ENCODE peak calls at places on chromosome 22, in ten cellular contexts. One of them, this sample, is unnamed.

GRCh38 chr22:39453765-39454378 is 2.9 kb upstream of the MGAT3 start:
- DNase-seq in OCI-LY7: no peak
- DNase-seq in PC-3: no peak
- DNase-seq in brain microvascular endothelial cell: no peak
- DNase-seq in adrenal gland: no peak
- DNase-seq in Caco-2: no peak
- DNase-seq in fibroblast of mammary gland: no peak
- DNase-seq in NB4: peak; percentile 43
- DNase-seq in stomach: no peak
- DNase-seq in AG09309: no peak
- DNase-seq in this sample: no peak

GRCh38 chr22:29988719-29989118 is 91.5 kb upstream of the HORMAD2 start:
- DNase-seq in brain microvascular endothelial cell: no peak
- DNase-seq in AG09309: no peak
- DNase-seq in OCI-LY7: no peak
- DNase-seq in adrenal gland: no peak
- DNase-seq in stomach: no peak
- DNase-seq in PC-3: no peak
- DNase-seq in Caco-2: no peak
- DNase-seq in fibroblast of mammary gland: peak; percentile 23
- DNase-seq in NB4: no peak
- DNase-seq in this sample: no peak

GRCh38 chr22:17797721-17798559 is 23.7 kb upstream of the BID start:
- DNase-seq in OCI-LY7: peak; percentile 86
- DNase-seq in Caco-2: no peak
- DNase-seq in PC-3: no peak
- DNase-seq in brain microvascular endothelial cell: no peak
- DNase-seq in stomach: no peak
- DNase-seq in fibroblast of mammary gland: no peak
- DNase-seq in AG09309: no peak
- DNase-seq in adrenal gland: no peak
- DNase-seq in NB4: peak; percentile 21
- DNase-seq in this sample: no peak

GRCh38 chr22:43707650-43708049 is 104.5 kb downstream of the EFCAB6 start:
- DNase-seq in stomach: no peak
- DNase-seq in OCI-LY7: no peak
- DNase-seq in adrenal gland: no peak
- DNase-seq in AG09309: no peak
- DNase-seq in brain microvascular endothelial cell: no peak
- DNase-seq in Caco-2: no peak
- DNase-seq in PC-3: peak; percentile 62
- DNase-seq in fibroblast of mammary gland: peak; percentile 37
- DNase-seq in NB4: no peak
- DNase-seq in this sample: no peak

GRCh38 chr22:20009018-20009482 is 7.6 kb downstream of the ARVCF start:
- DNase-seq in NB4: no peak
- DNase-seq in adrenal gland: no peak
- DNase-seq in brain microvascular endothelial cell: no peak
- DNase-seq in AG09309: no peak
- DNase-seq in stomach: no peak
- DNase-seq in OCI-LY7: no peak
- DNase-seq in PC-3: no peak
- DNase-seq in fibroblast of mammary gland: no peak
- DNase-seq in Caco-2: no peak
- DNase-seq in this sample: peak; percentile 5

GRCh38 chr22:25045176-25045575 is 92.7 kb downstream of the KIAA1671 start:
- DNase-seq in adrenal gland: no peak
- DNase-seq in OCI-LY7: no peak
- DNase-seq in brain microvascular endothelial cell: no peak
- DNase-seq in NB4: no peak
- DNase-seq in fibroblast of mammary gland: no peak
- DNase-seq in Caco-2: no peak
- DNase-seq in PC-3: no peak
- DNase-seq in AG09309: no peak
- DNase-seq in stomach: no peak
- DNase-seq in this sample: no peak

GRCh38 chr22:46453829-46454220 is 83.6 kb downstream of the CELSR1 start:
- DNase-seq in PC-3: no peak
- DNase-seq in NB4: no peak
- DNase-seq in stomach: no peak
- DNase-seq in AG09309: no peak
- DNase-seq in brain microvascular endothelial cell: no peak
- DNase-seq in adrenal gland: no peak
- DNase-seq in fibroblast of mammary gland: no peak
- DNase-seq in Caco-2: no peak
- DNase-seq in OCI-LY7: no peak
- DNase-seq in this sample: no peak

GRCh38 chr22:49790912-49791311 is 36.8 kb downstream of the BRD1 start:
- DNase-seq in brain microvascular endothelial cell: no peak
- DNase-seq in NB4: no peak
- DNase-seq in OCI-LY7: no peak
- DNase-seq in PC-3: no peak
- DNase-seq in fibroblast of mammary gland: peak; percentile 40
- DNase-seq in stomach: no peak
- DNase-seq in adrenal gland: no peak
- DNase-seq in AG09309: no peak
- DNase-seq in Caco-2: no peak
- DNase-seq in this sample: peak; percentile 44

GRCh38 chr22:43521716-43522115 is 109.9 kb downstream of the MPPED1 start:
- DNase-seq in stomach: no peak
- DNase-seq in AG09309: no peak
- DNase-seq in adrenal gland: no peak
- DNase-seq in fibroblast of mammary gland: no peak
- DNase-seq in NB4: no peak
- DNase-seq in Caco-2: no peak
- DNase-seq in OCI-LY7: no peak
- DNase-seq in brain microvascular endothelial cell: no peak
- DNase-seq in PC-3: peak; percentile 85
- DNase-seq in this sample: no peak

GRCh38 chr22:20621162-20621561 is 113.8 kb downstream of the MED15 start:
- DNase-seq in stomach: no peak
- DNase-seq in Caco-2: no peak
- DNase-seq in brain microvascular endothelial cell: no peak
- DNase-seq in fibroblast of mammary gland: no peak
- DNase-seq in AG09309: no peak
- DNase-seq in adrenal gland: no peak
- DNase-seq in NB4: no peak
- DNase-seq in PC-3: no peak
- DNase-seq in OCI-LY7: no peak
- DNase-seq in this sample: no peak

GRCh38 chr22:21936151-21936778 is 16.4 kb downstream of the PPM1F start:
- DNase-seq in adrenal gland: peak; percentile 73
- DNase-seq in NB4: peak; percentile 89
- DNase-seq in AG09309: no peak
- DNase-seq in fibroblast of mammary gland: peak; percentile 7
- DNase-seq in OCI-LY7: no peak
- DNase-seq in brain microvascular endothelial cell: no peak
- DNase-seq in stomach: no peak
- DNase-seq in PC-3: no peak
- DNase-seq in Caco-2: no peak
- DNase-seq in this sample: peak; percentile 20
- H3K4me3 ChIP-seq in adrenal gland: no peak overlapping the region
- H3K4me3 ChIP-seq in NB4: no peak overlapping the region
- H3K4me3 ChIP-seq in AG09309: no peak overlapping the region
- H3K4me3 ChIP-seq in fibroblast of mammary gland: no peak overlapping the region
- H3K4me3 ChIP-seq in OCI-LY7: no peak overlapping the region
- H3K4me3 ChIP-seq in brain microvascular endothelial cell: no peak overlapping the region
- H3K4me3 ChIP-seq in stomach: no peak overlapping the region
- H3K4me3 ChIP-seq in PC-3: no peak overlapping the region
- H3K4me3 ChIP-seq in Caco-2: no peak overlapping the region
- H3K4me3 ChIP-seq in this sample: no peak overlapping the region

GRCh38 chr22:22137891-22138290 is 106.7 kb upstream of the VPREB1 start:
- DNase-seq in OCI-LY7: no peak
- DNase-seq in adrenal gland: no peak
- DNase-seq in fibroblast of mammary gland: no peak
- DNase-seq in AG09309: no peak
- DNase-seq in brain microvascular endothelial cell: no peak
- DNase-seq in PC-3: no peak
- DNase-seq in stomach: no peak
- DNase-seq in Caco-2: no peak
- DNase-seq in NB4: no peak
- DNase-seq in this sample: no peak

GRCh38 chr22:22141771-22142591 is 102.6 kb upstream of the VPREB1 start:
- DNase-seq in stomach: no peak
- DNase-seq in fibroblast of mammary gland: no peak
- DNase-seq in NB4: no peak
- DNase-seq in AG09309: no peak
- DNase-seq in PC-3: no peak
- DNase-seq in OCI-LY7: no peak
- DNase-seq in brain microvascular endothelial cell: no peak
- DNase-seq in Caco-2: no peak
- DNase-seq in adrenal gland: no peak
- DNase-seq in this sample: no peak

GRCh38 chr22:22138915-22139314 is 105.7 kb upstream of the VPREB1 start:
- DNase-seq in NB4: no peak
- DNase-seq in PC-3: no peak
- DNase-seq in adrenal gland: no peak
- DNase-seq in AG09309: no peak
- DNase-seq in OCI-LY7: no peak
- DNase-seq in brain microvascular endothelial cell: no peak
- DNase-seq in fibroblast of mammary gland: no peak
- DNase-seq in Caco-2: no peak
- DNase-seq in stomach: no peak
- DNase-seq in this sample: no peak

GRCh38 chr22:22141031-22141430 is 103.6 kb upstream of the VPREB1 start:
- DNase-seq in fibroblast of mammary gland: no peak
- DNase-seq in NB4: no peak
- DNase-seq in AG09309: no peak
- DNase-seq in Caco-2: no peak
- DNase-seq in brain microvascular endothelial cell: no peak
- DNase-seq in OCI-LY7: no peak
- DNase-seq in adrenal gland: no peak
- DNase-seq in stomach: no peak
- DNase-seq in PC-3: no peak
- DNase-seq in this sample: no peak

DNA sequence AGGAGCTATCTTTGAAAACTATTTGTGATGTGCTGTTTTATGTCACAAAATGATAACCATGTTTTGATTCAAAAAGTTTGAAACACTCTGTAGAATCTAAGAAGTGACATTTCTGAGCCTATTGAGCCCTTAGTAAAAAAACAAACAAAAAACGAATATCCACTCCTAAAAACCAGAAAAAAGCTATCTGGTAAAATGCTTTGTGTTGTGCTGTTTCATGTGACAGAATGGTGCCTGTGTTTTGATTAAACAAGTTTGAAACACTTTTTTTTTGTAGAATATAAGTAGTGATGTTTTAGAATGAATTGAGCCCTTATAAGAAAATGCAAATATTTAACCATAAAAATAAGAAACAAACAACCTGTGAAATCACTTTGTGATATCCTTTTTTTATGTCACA is 105.2 kb upstream of the VPREB1 start:
- DNase-seq in Caco-2: no peak
- DNase-seq in PC-3: no peak
- DNase-seq in NB4: no peak
- DNase-seq in OCI-LY7: no peak
- DNase-seq in brain microvascular endothelial cell: no peak
- DNase-seq in stomach: no peak
- DNase-seq in AG09309: no peak
- DNase-seq in fibroblast of mammary gland: no peak
- DNase-seq in adrenal gland: no peak
- DNase-seq in this sample: no peak
- TF ChIP-seq CTCF in Caco-2: no peak
- TF ChIP-seq CTCF in PC-3: no peak
- TF ChIP-seq CTCF in NB4: no peak
- TF ChIP-seq CTCF in OCI-LY7: no peak
- TF ChIP-seq CTCF in brain microvascular endothelial cell: no peak
- TF ChIP-seq CTCF in stomach: no peak
- TF ChIP-seq CTCF in AG09309: no peak
- TF ChIP-seq CTCF in fibroblast of mammary gland: no peak
- TF ChIP-seq CTCF in adrenal gland: no peak
- TF ChIP-seq CTCF in this sample: no peak

GRCh38 chr22:37553725-37554124 is 6.6 kb upstream of the CDC42EP1 start:
- DNase-seq in PC-3: no peak
- DNase-seq in adrenal gland: no peak
- DNase-seq in NB4: no peak
- DNase-seq in stomach: no peak
- DNase-seq in AG09309: no peak
- DNase-seq in brain microvascular endothelial cell: no peak
- DNase-seq in Caco-2: no peak
- DNase-seq in fibroblast of mammary gland: no peak
- DNase-seq in OCI-LY7: no peak
- DNase-seq in this sample: no peak
- H3K4me3 ChIP-seq in PC-3: no peak overlapping the region
- H3K4me3 ChIP-seq in adrenal gland: no peak overlapping the region
- H3K4me3 ChIP-seq in NB4: no peak overlapping the region
- H3K4me3 ChIP-seq in stomach: no peak overlapping the region
- H3K4me3 ChIP-seq in AG09309: no peak overlapping the region
- H3K4me3 ChIP-seq in brain microvascular endothelial cell: no peak overlapping the region
- H3K4me3 ChIP-seq in Caco-2: no peak overlapping the region
- H3K4me3 ChIP-seq in fibroblast of mammary gland: no peak overlapping the region
- H3K4me3 ChIP-seq in OCI-LY7: no peak overlapping the region
- H3K4me3 ChIP-seq in this sample: no peak overlapping the region

DNA sequence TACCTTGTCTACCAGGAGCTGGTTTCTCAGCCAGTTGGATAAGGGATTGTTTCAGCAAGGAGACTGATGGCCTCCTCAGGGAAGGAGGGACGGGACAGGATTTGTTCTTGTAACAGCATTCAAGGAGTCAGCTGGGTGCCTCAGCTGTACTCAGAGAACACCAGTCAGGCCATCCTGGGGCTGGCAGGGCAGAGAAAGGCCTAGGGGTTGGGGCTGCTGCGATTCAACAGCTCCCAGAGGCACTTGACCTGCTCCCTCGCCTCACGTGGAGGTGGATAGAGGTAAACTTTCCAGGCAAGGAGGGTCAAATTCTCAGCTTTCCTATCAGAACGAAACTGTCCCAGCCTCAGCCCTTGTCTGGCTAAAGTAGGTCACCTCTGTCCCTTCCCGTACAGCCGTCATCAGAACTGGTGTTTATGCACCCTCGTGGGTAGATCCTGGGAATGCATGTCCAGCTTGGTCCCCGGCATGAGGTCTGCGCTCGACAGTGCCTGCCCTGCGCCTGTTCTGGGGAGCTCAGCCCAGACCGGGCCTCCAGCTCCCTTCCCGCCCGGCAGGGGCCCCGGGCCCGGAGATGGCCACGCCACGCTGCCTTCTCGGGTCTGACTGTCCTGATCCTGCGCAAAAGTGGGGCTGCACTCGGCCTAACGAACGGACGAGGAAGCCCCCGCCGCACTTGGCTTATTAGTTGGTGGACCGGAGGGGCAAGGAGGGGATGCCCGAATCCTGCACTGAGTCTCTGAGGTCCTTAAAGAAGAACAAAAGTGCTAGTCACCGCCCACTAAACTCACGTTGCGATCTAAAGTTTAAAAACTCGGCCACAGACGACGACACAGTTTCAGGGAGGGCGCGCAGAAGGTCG is 762 bp upstream of the CCDC134 start:
- DNase-seq in stomach: peak; percentile 36
- DNase-seq in Caco-2: peak; percentile 63
- DNase-seq in AG09309: no peak
- DNase-seq in fibroblast of mammary gland: no peak
- DNase-seq in NB4: peak; percentile 25
- DNase-seq in adrenal gland: peak; percentile 80
- DNase-seq in PC-3: no peak
- DNase-seq in OCI-LY7: peak; percentile 30
- DNase-seq in brain microvascular endothelial cell: peak; percentile 7
- DNase-seq in this sample: peak; percentile 65
- TF ChIP-seq CTCF in stomach: no peak
- TF ChIP-seq CTCF in Caco-2: no peak
- TF ChIP-seq CTCF in AG09309: no peak
- TF ChIP-seq CTCF in fibroblast of mammary gland: no peak
- TF ChIP-seq CTCF in NB4: no peak
- TF ChIP-seq CTCF in adrenal gland: peak; percentile 7
- TF ChIP-seq CTCF in PC-3: no peak
- TF ChIP-seq CTCF in OCI-LY7: no peak
- TF ChIP-seq CTCF in brain microvascular endothelial cell: peak; percentile 5
- TF ChIP-seq CTCF in this sample: no peak

This sample was measured in mucosa of descending colon.